ENCODE peak calls at places on chromosomes 1 and 21, in nine cellular contexts. One of them, this sample, is unnamed.

GRCh38 chr1:41673806-41674205 is 189.3 kb upstream of the EDN2 start:
- DNase-seq in fibroblast of the aortic adventitia: no peak
- DNase-seq in cardiac muscle cell: no peak
- DNase-seq in SK-N-SH: no peak
- DNase-seq in breast epithelium: no peak
- DNase-seq in hepatocyte: no peak
- DNase-seq in right atrium auricular region: no peak
- DNase-seq in psoas muscle: no peak
- DNase-seq in epithelial cell of esophagus: no peak
- DNase-seq in this sample: no peak

GRCh38 chr21:20617130-20617529 is 381.1 kb upstream of the NCAM2 start:
- DNase-seq in fibroblast of the aortic adventitia: no peak
- DNase-seq in cardiac muscle cell: peak; percentile 1
- DNase-seq in SK-N-SH: no peak
- DNase-seq in breast epithelium: no peak
- DNase-seq in hepatocyte: peak; percentile 8
- DNase-seq in right atrium auricular region: no peak
- DNase-seq in psoas muscle: no peak
- DNase-seq in epithelial cell of esophagus: no peak
- DNase-seq in this sample: no peak

GRCh38 chr21:35658242-35658641 is 402.1 kb downstream of the SETD4 start:
- DNase-seq in fibroblast of the aortic adventitia: peak; percentile 73
- DNase-seq in cardiac muscle cell: no peak
- DNase-seq in SK-N-SH: no peak
- DNase-seq in breast epithelium: no peak
- DNase-seq in hepatocyte: no peak
- DNase-seq in right atrium auricular region: no peak
- DNase-seq in psoas muscle: no peak
- DNase-seq in epithelial cell of esophagus: no peak
- DNase-seq in this sample: peak; percentile 82

GRCh38 chr1:12161662-12162458 is 4.9 kb upstream of the TNFRSF1B start:
- DNase-seq in fibroblast of the aortic adventitia: peak; percentile 95
- DNase-seq in cardiac muscle cell: no peak
- DNase-seq in SK-N-SH: no peak
- DNase-seq in breast epithelium: peak; percentile 73
- DNase-seq in hepatocyte: peak; percentile 62
- DNase-seq in right atrium auricular region: peak; percentile 97
- DNase-seq in psoas muscle: peak; percentile 86
- DNase-seq in epithelial cell of esophagus: peak; percentile 70
- DNase-seq in this sample: peak; percentile 83

GRCh38 chr1:48873944-48874343 is 97.3 kb upstream of the BEND5 start:
- DNase-seq in fibroblast of the aortic adventitia: no peak
- DNase-seq in cardiac muscle cell: no peak
- DNase-seq in SK-N-SH: no peak
- DNase-seq in breast epithelium: no peak
- DNase-seq in hepatocyte: no peak
- DNase-seq in right atrium auricular region: no peak
- DNase-seq in psoas muscle: no peak
- DNase-seq in epithelial cell of esophagus: no peak
- DNase-seq in this sample: peak; percentile 10

GRCh38 chr1:45365051-45365450 is 24.8 kb upstream of the MUTYH start:
- DNase-seq in fibroblast of the aortic adventitia: no peak
- DNase-seq in cardiac muscle cell: no peak
- DNase-seq in SK-N-SH: no peak
- DNase-seq in breast epithelium: no peak
- DNase-seq in hepatocyte: no peak
- DNase-seq in right atrium auricular region: no peak
- DNase-seq in psoas muscle: no peak
- DNase-seq in epithelial cell of esophagus: no peak
- DNase-seq in this sample: no peak

GRCh38 chr1:246724001-246724724 is at the start of gene SCCPDH:
- DNase-seq in fibroblast of the aortic adventitia: peak; percentile 59
- DNase-seq in cardiac muscle cell: peak; percentile 81
- DNase-seq in SK-N-SH: peak; percentile 96
- DNase-seq in breast epithelium: peak; percentile 18
- DNase-seq in hepatocyte: peak; percentile 91
- DNase-seq in right atrium auricular region: peak; percentile 71
- DNase-seq in psoas muscle: peak; percentile 81
- DNase-seq in epithelial cell of esophagus: peak; percentile 34
- DNase-seq in this sample: peak; percentile 66

GRCh38 chr1:234863596-234863995 is 253.6 kb upstream of the IRF2BP2 start:
- DNase-seq in fibroblast of the aortic adventitia: peak; percentile 68
- DNase-seq in cardiac muscle cell: no peak
- DNase-seq in SK-N-SH: no peak
- DNase-seq in breast epithelium: no peak
- DNase-seq in hepatocyte: no peak
- DNase-seq in right atrium auricular region: peak; percentile 77
- DNase-seq in psoas muscle: no peak
- DNase-seq in epithelial cell of esophagus: peak; percentile 74
- DNase-seq in this sample: peak; percentile 66

DNA sequence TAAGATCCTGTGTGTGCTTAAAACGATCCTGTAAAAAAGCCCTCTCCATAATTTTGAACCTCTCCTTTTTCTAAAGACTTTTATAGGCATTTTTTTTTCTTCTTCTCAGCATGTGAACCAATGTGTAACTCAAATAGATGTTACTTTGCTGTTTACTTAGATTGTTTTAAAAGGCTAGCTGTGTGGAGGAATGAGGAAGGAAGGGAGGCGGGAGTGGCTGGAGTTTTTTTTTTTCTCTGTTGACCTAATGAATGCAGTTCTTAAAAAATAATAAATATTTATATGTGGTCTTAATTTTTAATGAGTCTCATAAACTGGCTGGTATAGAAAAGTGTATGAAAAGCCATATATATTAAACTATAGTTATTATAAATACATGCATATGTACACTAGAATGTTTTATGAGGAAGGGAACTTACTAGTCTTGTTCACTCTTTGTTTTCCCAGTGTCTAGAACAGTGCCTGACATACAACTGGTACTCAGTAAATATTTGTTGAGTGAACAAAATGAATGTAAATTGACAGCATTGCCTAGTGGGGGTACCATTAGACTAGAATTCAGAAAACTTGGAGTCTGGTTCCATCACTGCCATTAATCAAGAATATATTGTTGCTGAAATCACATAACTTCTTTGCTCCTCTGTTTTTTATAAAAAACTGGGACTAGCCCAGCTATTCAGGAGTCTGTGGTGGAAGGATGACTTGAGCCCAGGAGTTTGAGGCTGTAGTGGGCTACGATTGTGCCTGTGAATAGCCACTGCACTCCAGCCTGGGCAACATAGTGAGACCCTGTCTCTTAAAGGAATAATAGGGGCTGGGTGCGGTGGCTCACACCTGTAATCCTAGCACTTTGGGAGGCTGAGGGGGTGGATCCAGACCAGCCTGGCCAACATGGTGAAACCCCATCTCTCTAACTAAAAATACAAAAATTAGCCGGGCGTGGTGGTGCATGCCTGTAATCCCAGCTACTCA is 51.0 kb downstream of the NFIA start:
- DNase-seq in fibroblast of the aortic adventitia: no peak
- DNase-seq in cardiac muscle cell: no peak
- DNase-seq in SK-N-SH: no peak
- DNase-seq in breast epithelium: no peak
- DNase-seq in hepatocyte: no peak
- DNase-seq in right atrium auricular region: no peak
- DNase-seq in psoas muscle: no peak
- DNase-seq in epithelial cell of esophagus: peak; percentile 26
- DNase-seq in this sample: no peak
- H3K4me3 ChIP-seq in fibroblast of the aortic adventitia: no peak overlapping the region
- H3K4me3 ChIP-seq in cardiac muscle cell: no peak overlapping the region
- H3K4me3 ChIP-seq in SK-N-SH: no peak overlapping the region
- H3K4me3 ChIP-seq in breast epithelium: no peak overlapping the region
- H3K4me3 ChIP-seq in hepatocyte: no peak overlapping the region
- H3K4me3 ChIP-seq in right atrium auricular region: no peak overlapping the region
- H3K4me3 ChIP-seq in psoas muscle: peak overlapping the region; percentile 35
- H3K4me3 ChIP-seq in epithelial cell of esophagus: no peak overlapping the region
- H3K4me3 ChIP-seq in this sample: no peak overlapping the region

GRCh38 chr1:221693087-221693486 is 48.8 kb downstream of the DUSP10 start:
- DNase-seq in fibroblast of the aortic adventitia: no peak
- DNase-seq in cardiac muscle cell: no peak
- DNase-seq in SK-N-SH: no peak
- DNase-seq in breast epithelium: no peak
- DNase-seq in hepatocyte: no peak
- DNase-seq in right atrium auricular region: no peak
- DNase-seq in psoas muscle: no peak
- DNase-seq in epithelial cell of esophagus: no peak
- DNase-seq in this sample: no peak
- TF ChIP-seq CTCF in fibroblast of the aortic adventitia: no peak
- TF ChIP-seq CTCF in cardiac muscle cell: no peak
- TF ChIP-seq CTCF in SK-N-SH: peak; percentile 25
- TF ChIP-seq CTCF in breast epithelium: no peak
- TF ChIP-seq CTCF in hepatocyte: no peak
- TF ChIP-seq CTCF in right atrium auricular region: no peak
- TF ChIP-seq CTCF in psoas muscle: no peak
- TF ChIP-seq CTCF in epithelial cell of esophagus: peak; percentile 2
- TF ChIP-seq CTCF in this sample: peak; percentile 10

GRCh38 chr1:147077936-147078605 is 94.2 kb downstream of the PRKAB2 start:
- DNase-seq in fibroblast of the aortic adventitia: no peak
- DNase-seq in cardiac muscle cell: peak; percentile 2
- DNase-seq in SK-N-SH: no peak
- DNase-seq in breast epithelium: no peak
- DNase-seq in hepatocyte: no peak
- DNase-seq in right atrium auricular region: no peak
- DNase-seq in psoas muscle: no peak
- DNase-seq in epithelial cell of esophagus: peak; percentile 14
- DNase-seq in this sample: no peak

GRCh38 chr1:147080671-147081394 is 91.4 kb downstream of the PRKAB2 start:
- DNase-seq in fibroblast of the aortic adventitia: no peak
- DNase-seq in cardiac muscle cell: peak; percentile 5
- DNase-seq in SK-N-SH: no peak
- DNase-seq in breast epithelium: no peak
- DNase-seq in hepatocyte: no peak
- DNase-seq in right atrium auricular region: no peak
- DNase-seq in psoas muscle: no peak
- DNase-seq in epithelial cell of esophagus: peak; percentile 44
- DNase-seq in this sample: no peak

GRCh38 chr1:147079400-147080012 is 92.8 kb downstream of the PRKAB2 start:
- DNase-seq in fibroblast of the aortic adventitia: no peak
- DNase-seq in cardiac muscle cell: peak; percentile 16
- DNase-seq in SK-N-SH: peak; percentile 35
- DNase-seq in breast epithelium: no peak
- DNase-seq in hepatocyte: no peak
- DNase-seq in right atrium auricular region: no peak
- DNase-seq in psoas muscle: no peak
- DNase-seq in epithelial cell of esophagus: no peak
- DNase-seq in this sample: no peak

GRCh38 chr1:147078606-147079399 is 93.5 kb downstream of the PRKAB2 start:
- DNase-seq in fibroblast of the aortic adventitia: no peak
- DNase-seq in cardiac muscle cell: peak; percentile 7
- DNase-seq in SK-N-SH: no peak
- DNase-seq in breast epithelium: no peak
- DNase-seq in hepatocyte: no peak
- DNase-seq in right atrium auricular region: no peak
- DNase-seq in psoas muscle: no peak
- DNase-seq in epithelial cell of esophagus: peak; percentile 15
- DNase-seq in this sample: no peak

DNA sequence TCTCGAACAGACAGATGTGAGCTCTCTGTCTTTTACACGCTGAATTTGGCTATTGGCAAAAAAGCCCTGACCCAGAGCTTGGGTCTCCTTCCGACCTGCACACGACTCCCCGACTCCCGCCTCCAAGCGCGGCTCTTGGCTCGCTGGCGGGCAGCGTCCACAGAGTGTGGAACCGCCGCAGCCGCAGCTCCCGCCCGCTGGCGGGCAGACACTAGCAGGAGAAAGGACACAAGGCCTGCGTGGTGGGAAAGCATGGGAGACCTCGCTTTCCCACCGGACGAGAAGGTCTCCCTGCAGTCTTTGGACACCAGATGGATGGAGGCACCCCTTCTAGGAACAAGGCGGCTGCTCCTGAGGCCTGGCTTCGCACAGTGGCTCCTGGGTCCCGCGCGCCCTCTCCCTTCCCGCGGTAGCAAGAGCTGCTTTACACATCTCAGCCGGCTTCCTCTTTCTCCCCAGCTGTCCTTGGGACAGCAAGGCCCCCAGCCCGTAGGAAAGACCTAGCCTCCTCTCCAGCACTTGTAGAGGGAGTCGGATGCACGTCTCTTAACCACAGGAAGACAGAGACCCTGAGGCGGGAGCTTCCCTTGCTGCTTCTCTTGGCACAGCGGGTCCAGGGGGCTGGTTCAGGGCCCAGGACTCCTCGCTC is 92.1 kb downstream of the PRKAB2 start:
- DNase-seq in fibroblast of the aortic adventitia: no peak
- DNase-seq in cardiac muscle cell: peak; percentile 40
- DNase-seq in SK-N-SH: peak; percentile 24
- DNase-seq in breast epithelium: no peak
- DNase-seq in hepatocyte: no peak
- DNase-seq in right atrium auricular region: no peak
- DNase-seq in psoas muscle: no peak
- DNase-seq in epithelial cell of esophagus: peak; percentile 33
- DNase-seq in this sample: no peak
- H3K4me3 ChIP-seq in fibroblast of the aortic adventitia: no peak overlapping the region
- H3K4me3 ChIP-seq in cardiac muscle cell: peak overlapping the region; percentile 28
- H3K4me3 ChIP-seq in SK-N-SH: no peak overlapping the region
- H3K4me3 ChIP-seq in breast epithelium: no peak overlapping the region
- H3K4me3 ChIP-seq in hepatocyte: no peak overlapping the region
- H3K4me3 ChIP-seq in right atrium auricular region: no peak overlapping the region
- H3K4me3 ChIP-seq in psoas muscle: peak overlapping the region; percentile 28
- H3K4me3 ChIP-seq in epithelial cell of esophagus: no peak overlapping the region
- H3K4me3 ChIP-seq in this sample: no peak overlapping the region

GRCh38 chr1:85607126-85607912 is 26.8 kb downstream of the CCN1 start:
- DNase-seq in fibroblast of the aortic adventitia: peak; percentile 98
- DNase-seq in cardiac muscle cell: peak; percentile 30
- DNase-seq in SK-N-SH: no peak
- DNase-seq in breast epithelium: peak; percentile 60
- DNase-seq in hepatocyte: peak; percentile 81
- DNase-seq in right atrium auricular region: no peak
- DNase-seq in psoas muscle: no peak
- DNase-seq in epithelial cell of esophagus: peak; percentile 91
- DNase-seq in this sample: peak; percentile 100

GRCh38 chr1:85607913-85608250 is 27.3 kb downstream of the CCN1 start:
- DNase-seq in fibroblast of the aortic adventitia: no peak
- DNase-seq in cardiac muscle cell: no peak
- DNase-seq in SK-N-SH: no peak
- DNase-seq in breast epithelium: no peak
- DNase-seq in hepatocyte: no peak
- DNase-seq in right atrium auricular region: no peak
- DNase-seq in psoas muscle: no peak
- DNase-seq in epithelial cell of esophagus: no peak
- DNase-seq in this sample: peak; percentile 61

GRCh38 chr1:85604598-85604997 is 24.0 kb downstream of the CCN1 start:
- DNase-seq in fibroblast of the aortic adventitia: no peak
- DNase-seq in cardiac muscle cell: no peak
- DNase-seq in SK-N-SH: no peak
- DNase-seq in breast epithelium: no peak
- DNase-seq in hepatocyte: no peak
- DNase-seq in right atrium auricular region: no peak
- DNase-seq in psoas muscle: no peak
- DNase-seq in epithelial cell of esophagus: no peak
- DNase-seq in this sample: no peak

GRCh38 chr1:85606414-85606800 is 25.8 kb downstream of the CCN1 start:
- DNase-seq in fibroblast of the aortic adventitia: no peak
- DNase-seq in cardiac muscle cell: no peak
- DNase-seq in SK-N-SH: no peak
- DNase-seq in breast epithelium: no peak
- DNase-seq in hepatocyte: no peak
- DNase-seq in right atrium auricular region: no peak
- DNase-seq in psoas muscle: no peak
- DNase-seq in epithelial cell of esophagus: peak; percentile 29
- DNase-seq in this sample: peak; percentile 36

DNA sequence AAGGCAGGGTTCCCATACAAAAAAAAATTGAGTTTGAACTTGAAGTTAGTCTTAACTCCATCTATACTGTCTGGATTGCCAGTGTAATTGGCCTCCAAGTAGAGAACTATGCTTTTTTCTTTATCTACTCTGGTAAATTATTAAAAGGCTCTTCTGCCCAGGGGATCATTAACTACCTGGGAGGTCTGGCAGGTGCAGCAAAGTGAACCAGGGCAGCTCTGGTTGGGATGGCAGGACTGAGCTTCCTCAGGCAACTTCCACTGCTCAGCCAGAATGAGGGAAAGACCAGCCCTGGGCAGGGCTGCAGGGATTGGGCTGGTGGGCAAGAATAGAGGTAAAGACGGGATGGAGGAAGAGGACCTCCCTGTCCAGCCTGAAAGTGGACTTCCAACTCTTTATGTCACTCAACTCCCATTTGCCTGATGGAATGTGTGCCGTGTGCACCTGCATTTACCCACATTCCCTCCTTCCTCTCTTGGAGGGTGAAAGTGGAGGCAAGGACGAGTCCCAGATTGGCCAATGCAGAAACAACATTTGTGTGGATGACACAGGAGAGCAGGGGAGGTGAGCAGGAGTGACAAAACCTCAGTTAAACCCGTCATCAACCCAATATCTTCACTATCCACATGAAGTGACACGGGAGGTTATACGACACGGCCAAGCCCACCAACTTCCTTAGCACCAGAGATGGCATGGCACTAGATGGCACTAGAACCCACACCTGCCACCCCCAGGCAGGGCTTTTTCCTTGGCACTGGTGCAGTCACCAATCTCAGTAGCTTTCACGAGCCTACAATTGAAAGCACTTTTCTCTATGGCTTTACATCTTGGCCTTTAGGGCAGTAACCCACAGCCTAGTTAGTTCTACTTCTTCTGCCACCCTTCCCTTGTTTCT is 25.2 kb downstream of the CCN1 start:
- DNase-seq in fibroblast of the aortic adventitia: no peak
- DNase-seq in cardiac muscle cell: no peak
- DNase-seq in SK-N-SH: no peak
- DNase-seq in breast epithelium: no peak
- DNase-seq in hepatocyte: peak; percentile 47
- DNase-seq in right atrium auricular region: no peak
- DNase-seq in psoas muscle: no peak
- DNase-seq in epithelial cell of esophagus: peak; percentile 8
- DNase-seq in this sample: no peak
- TF ChIP-seq CTCF in fibroblast of the aortic adventitia: no peak
- TF ChIP-seq CTCF in cardiac muscle cell: no peak
- TF ChIP-seq CTCF in SK-N-SH: peak; percentile 27
- TF ChIP-seq CTCF in breast epithelium: no peak
- TF ChIP-seq CTCF in hepatocyte: no peak
- TF ChIP-seq CTCF in right atrium auricular region: no peak
- TF ChIP-seq CTCF in psoas muscle: no peak
- TF ChIP-seq CTCF in epithelial cell of esophagus: no peak
- TF ChIP-seq CTCF in this sample: no peak